ENCODE peak calls at places on chromosome 17, in six cellular contexts. B is H9, R is IMR-90, G is mesenchymal stem cell, H is H1, J is trophoblast cell. E is an unnamed sample. For H3K27me3, the result is how much of the 10 kb centered on the place peaks cover.

GRCh38 chr17:65220732-65221131 is 83.6 kb downstream of the RGS9 start:
- DNase-seq in B (no peak), R (no peak), G (no peak), H (no peak), J (no peak), E (no peak)

GRCh38 chr17:82659886-82660285 is 11.6 kb upstream of the WDR45B start:
- DNase-seq in B (no peak), R (no peak), G (no peak), H (no peak), J (no peak), E (no peak)

GRCh38 chr17:60311936-60312335 is 80.0 kb downstream of the USP32 start:
- DNase-seq in B (no peak), R (peak), G (peak), H (no peak), J (no peak), E (no peak)

GRCh38 chr17:77392376-77393273 is 251.9 kb downstream of the SEC14L1 start:
- DNase-seq in B (peak), R (no peak), G (no peak), H (peak), J (no peak), E (no peak)

GRCh38 chr17:10843806-10844205 is 5.9 kb upstream of the PIRT start:
- DNase-seq in B (peak), R (no peak), G (no peak), H (peak), J (no peak), E (no peak)

GRCh38 chr17:72004476-72005331 is 116.1 kb upstream of the SOX9 start:
- DNase-seq in B (no peak), R (no peak), G (no peak), H (no peak), J (no peak), E (no peak)

GRCh38 chr17:14672830-14673229 is 371.9 kb downstream of the HS3ST3B1 start:
- DNase-seq in B (no peak), R (peak), G (peak), H (no peak), J (peak), E (no peak)

GRCh38 chr17:33520404-33521032 is 227.4 kb upstream of the ASIC2 start:
- DNase-seq in B (peak), R (peak), G (peak), H (peak), J (peak), E (peak)

GRCh38 chr17:66964930-66965800 is 658 bp downstream of the CACNG4 start:
- DNase-seq in B (peak), R (no peak), G (no peak), H (peak), J (no peak), E (no peak)

GRCh38 chr17:80047176-80047575 is 10.7 kb downstream of the CCDC40 start:
- DNase-seq in B (no peak), R (no peak), G (no peak), H (no peak), J (no peak), E (no peak)

GRCh38 chr17:65170839-65171238 is 33.7 kb downstream of the RGS9 start:
- DNase-seq in B (no peak), R (peak), G (peak), H (no peak), J (no peak), E (no peak)

GRCh38 chr17:42421479-42422332 is 1.4 kb downstream of the CAVIN1 start:
- DNase-seq in B (peak), R (peak), G (peak), H (no peak), J (peak), E (no peak)

GRCh38 chr17:10614536-10615155 is 42.5 kb downstream of the MYH3 start:
- DNase-seq in B (peak), R (peak), G (peak), H (peak), J (peak), E (peak)

GRCh38 chr17:79531696-79532095 is 79.2 kb downstream of the RBFOX3 start:
- DNase-seq in B (no peak), R (no peak), G (no peak), H (no peak), J (no peak), E (no peak)

GRCh38 chr17:7435676-7436555 is 681 bp downstream of the TMEM102 start:
- DNase-seq in B (peak), R (no peak), G (peak), H (peak), J (peak), E (peak)

GRCh38 chr17:62657664-62658063 is 30.2 kb downstream of the MRC2 start:
- DNase-seq in B (no peak), R (no peak), G (no peak), H (no peak), J (no peak), E (no peak)

GRCh38 chr17:61966201-61966600 is 38.4 kb upstream of the INTS2 start:
- DNase-seq in B (no peak), R (no peak), G (no peak), H (no peak), J (no peak), E (no peak)

GRCh38 chr17:28425206-28425605 is 19.2 kb upstream of the SLC46A1 start:
- DNase-seq in B (no peak), R (no peak), G (no peak), H (no peak), J (no peak), E (no peak)

GRCh38 chr17:29589524-29590260 is at the start of gene GIT1:
- DNase-seq in B (peak), R (peak), G (peak), H (peak), J (peak), E (peak)

GRCh38 chr17:65324574-65324973 is 187.4 kb downstream of the RGS9 start:
- DNase-seq in B (no peak), R (no peak), G (no peak), H (no peak), J (no peak), E (no peak)

GRCh38 chr17:65305778-65306177 is 168.6 kb downstream of the RGS9 start:
- DNase-seq in B (no peak), R (no peak), G (no peak), H (no peak), J (no peak), E (no peak)

GRCh38 chr17:78351449-78352006 is 8.3 kb downstream of the SOCS3 start:
- DNase-seq in B (peak), R (peak), G (peak), H (peak), J (peak), E (no peak)

GRCh38 chr17:40382251-40382650 is 17.7 kb upstream of the GJD3 start:
- DNase-seq in B (no peak), R (no peak), G (no peak), H (no peak), J (no peak), E (no peak)

GRCh38 chr17:58337600-58338453 is 9.2 kb upstream of the TSPOAP1 start:
- DNase-seq in B (peak), R (peak), G (peak), H (peak), J (peak), E (no peak)

GRCh38 chr17:38578641-38579480 is 26.9 kb downstream of the SRCIN1 start:
- DNase-seq in B (no peak), R (no peak), G (no peak), H (no peak), J (no peak), E (no peak)
- H3K27me3 ChIP-seq in B (half or more), R (half or more), G (half or more), H (under half), J (under half), E (under half)

GRCh38 chr17:20935740-20936139 is 107.1 kb downstream of the USP22 start:
- DNase-seq in B (no peak), R (peak), G (peak), H (no peak), J (no peak), E (no peak)
- H3K27ac ChIP-seq in B (no peak), R (no peak), G (peak), H (no peak), J (no peak), E (no peak)

GRCh38 chr17:47251421-47251940 is 2.1 kb upstream of the ITGB3 start:
- DNase-seq in B (no peak), R (no peak), G (no peak), H (no peak), J (no peak), E (no peak)
- H4K91ac ChIP-seq in B (no peak), R (no peak), G (no peak), H (no peak), J (no peak), E (no peak)

GRCh38 chr17:35797918-35798317 is 2.5 kb upstream of the MMP28 start:
- DNase-seq in B (no peak), R (no peak), G (no peak), H (peak), J (no peak), E (no peak)

GRCh38 chr17:35796942-35797341 is 1.5 kb upstream of the MMP28 start:
- DNase-seq in B (no peak), R (no peak), G (no peak), H (peak), J (no peak), E (no peak)

GRCh38 chr17:35795007-35795870 is at the start of gene MMP28:
- DNase-seq in B (peak), R (no peak), G (peak), H (peak), J (no peak), E (peak)

GRCh38 chr17:35797370-35797769 is 1.9 kb upstream of the MMP28 start:
- DNase-seq in B (no peak), R (no peak), G (no peak), H (peak), J (no peak), E (no peak)

DNA sequence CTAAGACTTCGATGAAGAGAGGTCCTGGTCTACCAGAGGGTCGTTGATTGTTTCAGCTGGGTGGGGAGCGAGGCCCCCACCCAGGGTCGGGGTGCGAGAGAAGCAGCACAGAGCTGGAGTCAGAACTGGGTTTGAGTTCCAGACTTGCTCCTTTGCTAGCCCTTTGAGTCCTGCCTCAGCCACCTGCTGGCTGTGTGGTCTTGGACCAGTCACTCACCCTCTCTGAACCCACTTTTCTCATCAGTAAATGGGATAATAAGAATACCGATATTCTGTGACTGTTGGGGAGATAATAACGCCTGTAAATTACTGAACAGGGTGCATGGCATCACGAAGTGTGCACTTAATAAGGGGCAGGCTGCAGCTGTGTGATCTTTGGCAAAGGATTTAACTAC is 427 bp upstream of the MMP28 start:
- DNase-seq in B (no peak), R (no peak), G (no peak), H (no peak), J (no peak), E (no peak)
- H3K27me3 ChIP-seq in B (under half), R (half or more), G (half or more), H (under half), J (under half), E (half or more)

GRCh38 chr17:4588862-4589625 is 4.7 kb downstream of the SMTNL2 start:
- DNase-seq in B (no peak), R (no peak), G (no peak), H (no peak), J (no peak), E (no peak)
- H3K27ac ChIP-seq in B (no peak), R (no peak), G (no peak), H (no peak), J (peak), E (no peak)

GRCh38 chr17:2722611-2723010 is 11.0 kb upstream of the CLUH start:
- DNase-seq in B (peak), R (no peak), G (no peak), H (no peak), J (no peak), E (no peak)

GRCh38 chr17:2723997-2724782 is 12.6 kb upstream of the CLUH start:
- DNase-seq in B (peak), R (no peak), G (no peak), H (peak), J (no peak), E (peak)

GRCh38 chr17:2721603-2722002 is 10.0 kb upstream of the CLUH start:
- DNase-seq in B (no peak), R (no peak), G (no peak), H (no peak), J (no peak), E (no peak)

GRCh38 chr17:2723505-2723996 is 12.0 kb upstream of the CLUH start:
- DNase-seq in B (peak), R (no peak), G (no peak), H (peak), J (peak), E (no peak)

DNA sequence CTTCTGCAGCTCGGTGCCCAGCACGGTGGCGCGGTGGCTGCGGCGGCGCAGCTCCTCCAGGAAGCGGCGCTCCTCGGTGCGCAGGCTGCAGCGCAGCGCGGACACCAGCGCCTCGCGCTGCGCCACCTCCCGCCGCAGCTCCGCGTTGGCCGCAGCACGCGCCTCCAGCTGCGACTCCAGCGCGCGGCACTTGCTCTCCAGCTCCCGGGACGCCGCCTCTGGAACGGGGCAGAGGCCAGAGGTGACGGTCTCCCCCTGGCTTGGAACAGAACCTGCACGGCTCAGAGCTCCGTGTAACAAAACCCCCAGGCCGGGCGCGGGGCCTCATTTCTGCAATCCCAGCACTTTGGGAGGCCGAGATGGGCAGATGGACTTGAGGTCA is 13.2 kb upstream of the CLUH start:
- DNase-seq in B (peak), R (peak), G (peak), H (peak), J (peak), E (peak)
- H4K91ac ChIP-seq in B (no peak), R (no peak), G (no peak), H (no peak), J (no peak), E (no peak)

GRCh38 chr17:9002610-9003354 is 18.5 kb upstream of the NTN1 start:
- DNase-seq in B (peak), R (no peak), G (no peak), H (peak), J (no peak), E (peak)
- H3K27me3 ChIP-seq in B (half or more), R (under half), G (half or more), H (half or more), J (under half), E (under half)

E was measured in neuronal stem cell.